ENCODE peak calls at places on chromosomes 16 and 17, in ten cellular contexts. S, Z, D, M, X, C, K, Y, W and F are unnamed samples.

GRCh38 chr17:39236383-39236927 is 10.7 kb upstream of the STAC2 start:
- DNase-seq in X (no peak), Y (no peak), Z (peak), D (no peak), S (no peak), W (no peak), K (no peak), M (no peak), C (no peak), F (no peak)

GRCh38 chr16:56491657-56492261 is 28.1 kb downstream of the BBS2 start:
- DNase-seq in D (no peak), M (no peak), Z (no peak), Y (no peak), K (no peak), S (no peak), W (no peak), C (no peak), X (no peak), F (no peak)

GRCh38 chr17:67779098-67779672 is 46.1 kb upstream of the BPTF start:
- DNase-seq in K (peak), D (peak), Z (peak), X (peak), Y (peak), C (peak), W (peak), M (peak), S (peak), F (peak)

GRCh38 chr17:13544292-13544691 is 57.4 kb downstream of the HS3ST3A1 start:
- DNase-seq in Z (no peak), C (no peak), W (no peak), D (peak), M (no peak), Y (peak), X (peak), S (peak), K (no peak), F (peak)

GRCh38 chr17:77173104-77173503 is 32.3 kb downstream of the SEC14L1 start:
- DNase-seq in M (no peak), Z (no peak), K (no peak), C (no peak), S (no peak), Y (no peak), D (no peak), W (no peak), X (no peak), F (no peak)

GRCh38 chr17:336110-337021 is 16.2 kb downstream of the RPH3AL start:
- DNase-seq in C (peak), X (no peak), M (peak), Z (peak), K (peak), W (no peak), D (peak), Y (peak), S (peak), F (peak)

GRCh38 chr16:51149721-51150158 is 1.3 kb downstream of the SALL1 start:
- DNase-seq in K (no peak), D (no peak), S (no peak), C (no peak), Z (peak), Y (no peak), X (no peak), M (no peak), W (peak), F (no peak)

GRCh38 chr17:82487898-82488297 is 29.4 kb downstream of the NARF start:
- DNase-seq in X (no peak), D (peak), W (no peak), Z (peak), S (no peak), M (no peak), C (no peak), K (no peak), Y (no peak), F (peak)

GRCh38 chr16:29645699-29646187 is 17.3 kb upstream of the SPN start:
- DNase-seq in S (no peak), D (no peak), X (no peak), Z (no peak), M (no peak), Y (no peak), C (peak), K (no peak), W (peak), F (no peak)

GRCh38 chr16:82033006-82033405 is 2.0 kb upstream of the HSD17B2 start:
- DNase-seq in X (no peak), W (no peak), Z (peak), K (peak), Y (no peak), S (no peak), C (no peak), D (peak), M (no peak), F (no peak)

GRCh38 chr17:13273744-13274295 is 256.0 kb upstream of the ELAC2 start:
- DNase-seq in S (no peak), M (no peak), W (no peak), X (no peak), Z (no peak), D (no peak), C (no peak), K (no peak), Y (no peak), F (no peak)

GRCh38 chr17:17205368-17206148 is 575 bp downstream of the PLD6 start:
- DNase-seq in K (peak), M (peak), D (peak), Z (peak), W (peak), C (peak), X (no peak), Y (peak), S (peak), F (no peak)

GRCh38 chr17:66790476-66791061 is 44.3 kb upstream of the CACNG5 start:
- DNase-seq in W (no peak), K (no peak), C (no peak), Z (no peak), X (no peak), M (no peak), Y (no peak), D (no peak), S (no peak), F (no peak)

GRCh38 chr17:15342460-15342859 is 1.1 kb upstream of the TEKT3 start:
- DNase-seq in S (no peak), W (no peak), M (no peak), X (no peak), C (no peak), Y (no peak), Z (no peak), K (no peak), D (no peak), F (no peak)

GRCh38 chr16:58299757-58300349 is 5.0 kb upstream of the PRSS54 start:
- DNase-seq in K (peak), C (peak), Z (no peak), M (no peak), D (no peak), Y (peak), S (peak), X (no peak), W (peak), F (no peak)

GRCh38 chr16:17371014-17371296 is 99.8 kb downstream of the XYLT1 start:
- DNase-seq in D (no peak), C (no peak), W (no peak), K (no peak), X (no peak), Y (no peak), S (no peak), Z (no peak), M (no peak), F (no peak)

GRCh38 chr16:17370233-17371013 is 100.3 kb downstream of the XYLT1 start:
- DNase-seq in Y (peak), C (no peak), M (no peak), S (peak), Z (no peak), K (no peak), D (no peak), W (no peak), X (no peak), F (no peak)

GRCh38 chr16:17368951-17369350 is 101.8 kb downstream of the XYLT1 start:
- DNase-seq in M (no peak), K (no peak), C (no peak), X (no peak), S (no peak), D (no peak), W (no peak), Z (no peak), Y (no peak), F (no peak)

GRCh38 chr16:17368511-17368910 is 102.2 kb downstream of the XYLT1 start:
- DNase-seq in Z (no peak), W (no peak), X (no peak), K (no peak), C (no peak), M (no peak), D (no peak), S (no peak), Y (peak), F (no peak)

DNA sequence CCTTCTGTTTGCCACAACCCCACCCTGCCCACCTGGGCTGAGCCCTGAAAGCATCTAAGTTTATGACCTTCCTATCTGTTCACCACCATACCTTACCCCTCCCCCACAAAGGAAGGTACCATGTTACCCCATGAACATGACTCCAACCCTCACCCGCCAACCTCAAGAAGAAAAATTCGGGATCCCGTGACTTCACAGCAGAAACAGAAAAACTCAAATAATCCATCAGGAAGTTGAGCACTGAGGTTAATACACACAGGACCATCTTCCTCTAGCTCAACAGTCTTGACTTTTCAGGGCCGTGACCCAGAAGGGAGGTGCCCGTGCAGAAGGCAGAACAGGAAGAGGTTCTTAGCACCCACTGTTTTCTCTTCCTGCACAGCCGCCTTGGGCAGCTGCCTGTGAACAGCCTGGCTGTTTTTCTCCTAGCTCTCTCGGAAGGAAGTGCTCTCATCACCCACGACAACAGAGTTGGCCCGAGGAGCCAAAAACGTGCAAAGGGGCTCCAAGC is 101.3 kb downstream of the XYLT1 start:
- DNase-seq in Y (peak), X (no peak), Z (no peak), W (no peak), K (peak), D (peak), S (peak), C (peak), M (peak), F (no peak)
- TF ChIP-seq CTCF in Y (no peak), X (no peak), Z (no peak), W (no peak), K (no peak), D (no peak), S (no peak), C (no peak), M (no peak), F (no peak)

GRCh38 chr17:7714721-7715594 is 2.6 kb upstream of the DNAH2 start:
- DNase-seq in Y (no peak), D (no peak), W (no peak), Z (peak), C (no peak), X (no peak), S (no peak), K (no peak), M (no peak), F (no peak)

GRCh38 chr17:7719661-7720060 is 2.1 kb downstream of the DNAH2 start:
- DNase-seq in C (no peak), Z (no peak), X (no peak), Y (no peak), W (no peak), S (no peak), D (no peak), K (no peak), M (no peak), F (no peak)

GRCh38 chr17:7717756-7718350 is 309 bp downstream of the DNAH2 start:
- DNase-seq in M (no peak), Z (no peak), D (no peak), Y (peak), K (peak), C (no peak), S (no peak), W (peak), X (no peak), F (no peak)

GRCh38 chr17:7716299-7716886 is 1.2 kb upstream of the DNAH2 start:
- DNase-seq in M (no peak), X (no peak), Y (no peak), Z (no peak), D (no peak), C (no peak), W (peak), S (no peak), K (no peak), F (no peak)

GRCh38 chr17:7716901-7717755 is at the start of gene DNAH2:
- DNase-seq in K (peak), X (peak), D (peak), M (peak), W (peak), Z (peak), Y (peak), S (peak), C (peak), F (peak)
- TF ChIP-seq CTCF in K (peak), X (peak), D (peak), M (no peak), W (peak), Z (no peak), Y (peak), S (peak), C (peak), F (peak)

GRCh38 chr16:23245268-23245667 is 56.8 kb upstream of the SCNN1B start:
- DNase-seq in X (no peak), D (no peak), Z (no peak), C (no peak), K (no peak), W (no peak), M (peak), Y (no peak), S (no peak), F (no peak)
- TF ChIP-seq CTCF in X (no peak), D (no peak), Z (no peak), C (no peak), K (no peak), W (no peak), M (no peak), Y (no peak), S (no peak), F (no peak)

GRCh38 chr17:45104907-45105624 is 27.2 kb downstream of the PLCD3 start:
- DNase-seq in Y (no peak), K (no peak), S (no peak), W (no peak), M (no peak), D (no peak), X (no peak), C (no peak), Z (no peak), F (no peak)
- TF ChIP-seq CTCF in Y (no peak), K (no peak), S (no peak), W (no peak), M (no peak), D (no peak), X (peak), C (no peak), Z (no peak), F (no peak)

GRCh38 chr17:61411944-61412859 is 12.6 kb downstream of the TBX2 start:
- DNase-seq in Y (peak), X (no peak), K (peak), W (peak), D (peak), S (peak), Z (peak), M (peak), C (peak), F (peak)

GRCh38 chr17:61410100-61410551 is 10.5 kb downstream of the TBX2 start:
- DNase-seq in Z (peak), C (no peak), K (no peak), M (peak), Y (no peak), X (no peak), S (peak), D (peak), W (no peak), F (no peak)

GRCh38 chr17:61410555-61411089 is 11.0 kb downstream of the TBX2 start:
- DNase-seq in Y (peak), C (peak), Z (peak), D (peak), M (peak), K (peak), S (peak), X (no peak), W (peak), F (peak)

GRCh38 chr17:61412860-61413653 is 13.4 kb downstream of the TBX2 start:
- DNase-seq in Z (no peak), S (no peak), X (no peak), Y (no peak), D (no peak), K (no peak), M (peak), C (no peak), W (peak), F (no peak)

DNA sequence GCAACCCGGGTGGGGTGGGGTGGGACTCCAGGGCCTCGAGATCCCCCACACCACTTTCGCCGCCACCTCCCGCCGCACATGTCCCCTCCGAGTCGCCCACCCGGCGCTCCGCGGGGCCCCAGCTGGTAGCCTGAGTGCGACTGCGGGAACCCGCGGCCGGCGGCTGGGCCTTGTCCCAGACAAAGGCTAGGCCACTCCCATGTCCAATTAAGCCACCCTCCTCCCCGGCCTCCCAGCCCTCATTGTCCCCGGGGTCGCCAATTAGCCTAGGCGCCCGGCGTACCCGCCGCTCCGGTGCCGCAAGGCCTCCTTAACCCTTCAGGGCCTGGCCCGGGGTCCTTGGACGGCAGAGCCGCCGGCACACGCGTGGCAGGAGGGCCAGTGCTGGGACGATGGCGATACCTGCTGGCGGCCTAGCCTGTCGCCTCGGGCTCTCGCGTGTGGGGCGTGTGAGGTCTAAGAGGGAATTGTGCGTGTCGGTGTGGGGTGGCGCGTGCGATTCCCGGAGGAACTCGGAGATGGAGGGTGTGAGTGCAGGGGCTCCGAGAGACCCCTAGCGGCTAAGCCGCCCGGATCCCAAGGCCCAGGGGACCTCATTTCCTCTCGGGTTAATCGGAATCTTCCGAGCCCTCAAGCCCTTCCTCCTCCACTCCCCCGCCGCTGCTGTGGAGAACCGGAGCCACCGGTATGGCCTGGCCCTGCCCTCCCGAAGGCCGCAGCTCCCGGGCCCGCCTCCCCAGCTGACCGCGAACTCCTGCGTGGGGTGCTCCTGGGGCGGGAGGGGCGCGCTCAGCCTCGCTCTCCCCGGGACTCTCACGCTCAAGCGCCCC is 11.7 kb downstream of the TBX2 start:
- DNase-seq in C (peak), K (peak), Z (peak), Y (peak), M (peak), X (no peak), S (no peak), W (peak), D (peak), F (peak)
- TF ChIP-seq CTCF in C (peak), K (no peak), Z (no peak), Y (peak), M (no peak), X (peak), S (no peak), W (peak), D (peak), F (no peak)

GRCh38 chr16:27311897-27312303 is 1.9 kb upstream of the IL4R start:
- DNase-seq in K (no peak), C (no peak), D (no peak), Y (no peak), Z (no peak), S (no peak), X (no peak), W (no peak), M (peak), F (no peak)

GRCh38 chr16:27308792-27309191 is 5.0 kb upstream of the IL4R start:
- DNase-seq in C (no peak), W (no peak), K (no peak), S (no peak), D (no peak), M (no peak), Y (no peak), Z (no peak), X (no peak), F (no peak)

GRCh38 chr16:27312580-27313421 is 973 bp upstream of the IL4R start:
- DNase-seq in D (no peak), W (no peak), C (no peak), S (no peak), X (no peak), Y (no peak), M (peak), Z (no peak), K (no peak), F (no peak)

GRCh38 chr16:27311449-27311831 is 2.3 kb upstream of the IL4R start:
- DNase-seq in K (no peak), W (no peak), C (no peak), S (no peak), D (no peak), Y (no peak), Z (no peak), X (no peak), M (peak), F (no peak)

GRCh38 chr16:27310576-27311448 is 3.0 kb upstream of the IL4R start:
- DNase-seq in Z (no peak), M (peak), X (no peak), D (no peak), C (no peak), W (no peak), K (no peak), Y (no peak), S (peak), F (no peak)
- TF ChIP-seq CTCF in Z (no peak), M (no peak), X (no peak), D (no peak), C (no peak), W (no peak), K (no peak), Y (no peak), S (no peak), F (no peak)

GRCh38 chr16:17206712-17207111 is 264.0 kb downstream of the XYLT1 start:
- DNase-seq in X (no peak), Y (no peak), K (no peak), Z (no peak), S (no peak), M (no peak), D (no peak), W (no peak), C (no peak), F (no peak)

GRCh38 chr16:17213974-17214373 is 256.8 kb downstream of the XYLT1 start:
- DNase-seq in W (no peak), X (no peak), S (no peak), Y (no peak), C (no peak), M (no peak), K (no peak), Z (no peak), D (no peak), F (no peak)

GRCh38 chr16:17213025-17213424 is 257.7 kb downstream of the XYLT1 start:
- DNase-seq in S (no peak), D (no peak), C (no peak), W (no peak), X (no peak), Y (no peak), M (no peak), Z (no peak), K (no peak), F (no peak)

GRCh38 chr16:17215306-17215705 is 255.5 kb downstream of the XYLT1 start:
- DNase-seq in K (no peak), W (no peak), D (no peak), C (no peak), Y (no peak), Z (no peak), X (no peak), M (no peak), S (no peak), F (no peak)

GRCh38 chr16:17211797-17212196 is 259.0 kb downstream of the XYLT1 start:
- DNase-seq in Z (no peak), S (no peak), X (no peak), M (no peak), K (peak), Y (no peak), W (peak), D (no peak), C (no peak), F (no peak)
- TF ChIP-seq CTCF in Z (no peak), S (no peak), X (peak), M (peak), K (no peak), Y (no peak), W (peak), D (peak), C (no peak), F (peak)